ENCODE peak calls at places on chromosomes 12 and 14, in nine cellular contexts. W, L, T, Q, K, Y, D, O and U are unnamed samples.

GRCh38 chr12:27521066-27521465 is 2.9 kb upstream of the PPFIBP1 start:
- DNase-seq in K (no peak), D (no peak), O (peak; percentile 31), Q (no peak), T (peak; percentile 67), W (no peak), Y (peak; percentile 66), L (no peak), U (no peak)

GRCh38 chr12:106106129-106106566 is 32.6 kb downstream of the NUAK1 start:
- DNase-seq in O (peak; percentile 36), Q (no peak), Y (no peak), D (no peak), T (no peak), W (no peak), K (no peak), L (no peak), U (no peak)

GRCh38 chr12:19025582-19025981 is 104.0 kb upstream of the PLEKHA5 start:
- DNase-seq in O (no peak), Q (no peak), Y (no peak), L (no peak), W (no peak), D (no peak), T (no peak), K (peak; percentile 68), U (no peak)

GRCh38 chr12:97267803-97268202 is 194.8 kb upstream of the RMST start:
- DNase-seq in D (no peak), O (no peak), K (no peak), L (no peak), Y (peak; percentile 60), Q (no peak), W (no peak), T (no peak), U (no peak)

GRCh38 chr12:85280138-85280983 is at the start of gene ALX1:
- DNase-seq in Y (peak; percentile 91), O (peak; percentile 75), L (peak; percentile 84), T (peak; percentile 50), D (no peak), W (no peak), Q (peak; percentile 89), K (no peak), U (no peak)

GRCh38 chr12:122891661-122892525 is 4.0 kb downstream of the VPS37B start:
- DNase-seq in O (no peak), L (no peak), Y (peak; percentile 79), D (peak; percentile 48), W (no peak), T (peak; percentile 72), Q (peak; percentile 64), K (peak; percentile 88), U (no peak)

GRCh38 chr14:101369916-101370592 is 191.2 kb upstream of the DIO3 start:
- DNase-seq in K (no peak), D (no peak), L (no peak), W (no peak), O (no peak), Y (no peak), Q (no peak), T (no peak), U (no peak)

GRCh38 chr12:32662665-32663064 is 16.4 kb upstream of the DNM1L start:
- DNase-seq in O (no peak), Q (no peak), K (no peak), L (no peak), T (no peak), D (no peak), Y (no peak), W (no peak), U (no peak)

GRCh38 chr12:75747572-75747995 is 236.2 kb upstream of the KRR1 start:
- DNase-seq in L (no peak), K (peak; percentile 62), W (no peak), Q (no peak), Y (no peak), T (peak; percentile 83), O (no peak), D (no peak), U (no peak)

GRCh38 chr12:51270067-51270846 is at the start of gene SMAGP:
- DNase-seq in L (peak; percentile 89), D (peak; percentile 69), T (peak; percentile 66), O (peak; percentile 81), W (no peak), K (peak; percentile 86), Q (peak; percentile 89), Y (peak; percentile 91), U (peak; percentile 66)

GRCh38 chr12:26830783-26831601 is 2.0 kb downstream of the ITPR2 start:
- DNase-seq in O (no peak), T (no peak), Y (peak; percentile 30), W (no peak), D (no peak), Q (no peak), K (no peak), L (no peak), U (peak; percentile 31)

GRCh38 chr12:132363661-132364347 is 34.4 kb upstream of the GALNT9 start:
- DNase-seq in T (no peak), Y (no peak), Q (no peak), K (no peak), L (no peak), O (no peak), W (no peak), D (no peak), U (no peak)

GRCh38 chr12:70747445-70747844 is 110.2 kb upstream of the PTPRB start:
- DNase-seq in T (no peak), K (no peak), Y (no peak), D (no peak), Q (no peak), L (no peak), W (no peak), O (no peak), U (no peak)

GRCh38 chr12:17110316-17110715 is 504.4 kb upstream of the LMO3 start:
- DNase-seq in Y (no peak), T (no peak), O (no peak), D (no peak), W (no peak), L (no peak), Q (no peak), K (no peak), U (no peak)

GRCh38 chr14:48616941-48617340 is 941.5 kb upstream of the MDGA2 start:
- DNase-seq in Y (no peak), D (no peak), W (no peak), T (no peak), Q (peak; percentile 23), O (no peak), L (no peak), K (no peak), U (no peak)

GRCh38 chr12:95118788-95119179 is 45.4 kb upstream of the NR2C1 start:
- DNase-seq in Y (peak; percentile 33), O (no peak), D (no peak), K (peak; percentile 42), W (no peak), T (no peak), L (no peak), Q (no peak), U (no peak)

DNA sequence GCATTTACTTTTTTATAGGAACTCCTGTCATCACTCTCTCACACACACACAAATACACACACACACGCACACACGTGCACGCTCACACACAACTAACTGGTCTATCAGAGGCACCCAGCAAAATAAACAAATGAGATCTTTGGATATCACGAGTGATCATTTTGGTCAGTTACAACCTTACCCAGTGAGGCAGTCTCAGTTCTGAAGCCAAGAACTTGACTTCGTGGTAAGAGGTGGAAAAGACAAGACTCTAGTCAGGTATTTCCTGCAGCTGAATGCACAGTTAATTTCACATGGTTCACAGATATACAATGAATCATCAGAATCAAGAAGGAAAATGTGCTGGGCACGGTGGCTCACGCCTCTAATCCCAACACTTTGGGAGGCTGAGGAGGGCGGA is 39.4 kb downstream of the ATF7 start:
- DNase-seq in K (no peak), T (no peak), Q (no peak), D (no peak), O (no peak), W (no peak), L (no peak), Y (no peak), U (no peak)
- H4K20me1 ChIP-seq in K (no peaks in the 10 kb centered on the region), T (peaks cover 6% of the 10 kb centered on the region), Q (peaks cover 16% of the 10 kb centered on the region), D (no peaks in the 10 kb centered on the region), O (peaks cover 11% of the 10 kb centered on the region), W (no peaks in the 10 kb centered on the region), L (peaks cover 15% of the 10 kb centered on the region), Y (peaks cover 8% of the 10 kb centered on the region), U (no peaks in the 10 kb centered on the region)

GRCh38 chr14:81153187-81153586 is 67.6 kb downstream of the GTF2A1 start:
- DNase-seq in D (no peak), T (no peak), W (no peak), Q (no peak), O (no peak), Y (no peak), K (no peak), L (no peak), U (no peak)

GRCh38 chr14:81148635-81149034 is 72.1 kb downstream of the GTF2A1 start:
- DNase-seq in K (no peak), O (no peak), T (no peak), L (no peak), D (no peak), W (no peak), Y (no peak), Q (no peak), U (no peak)

GRCh38 chr14:81143793-81144192 is 77.0 kb downstream of the GTF2A1 start:
- DNase-seq in Y (no peak), O (no peak), T (no peak), L (no peak), Q (no peak), K (no peak), D (no peak), W (no peak), U (no peak)

GRCh38 chr14:81144811-81145598 is 75.8 kb downstream of the GTF2A1 start:
- DNase-seq in K (no peak), W (no peak), O (no peak), D (no peak), L (no peak), Q (no peak), T (no peak), Y (no peak), U (no peak)

GRCh38 chr14:81147140-81147897 is 73.4 kb downstream of the GTF2A1 start:
- DNase-seq in W (no peak), Q (no peak), T (no peak), O (no peak), L (no peak), Y (no peak), K (no peak), D (no peak), U (peak; percentile 47)
- TF ChIP-seq EZH2phosphoT487 in W (no peak), Q (no peak), T (no peak), O (no peak), L (no peak), Y (no peak), K (no peak), D (no peak), U (no peak)

GRCh38 chr14:65001758-65002157 is 15.1 kb downstream of the FNTB start:
- DNase-seq in Y (no peak), T (no peak), D (no peak), O (no peak), K (no peak), Q (no peak), W (no peak), L (no peak), U (no peak)
- H4K20me1 ChIP-seq in Y (no peaks in the 10 kb centered on the region), T (no peaks in the 10 kb centered on the region), D (no peaks in the 10 kb centered on the region), O (no peaks in the 10 kb centered on the region), K (no peaks in the 10 kb centered on the region), Q (no peaks in the 10 kb centered on the region), W (no peaks in the 10 kb centered on the region), L (no peaks in the 10 kb centered on the region), U (no peaks in the 10 kb centered on the region)

DNA sequence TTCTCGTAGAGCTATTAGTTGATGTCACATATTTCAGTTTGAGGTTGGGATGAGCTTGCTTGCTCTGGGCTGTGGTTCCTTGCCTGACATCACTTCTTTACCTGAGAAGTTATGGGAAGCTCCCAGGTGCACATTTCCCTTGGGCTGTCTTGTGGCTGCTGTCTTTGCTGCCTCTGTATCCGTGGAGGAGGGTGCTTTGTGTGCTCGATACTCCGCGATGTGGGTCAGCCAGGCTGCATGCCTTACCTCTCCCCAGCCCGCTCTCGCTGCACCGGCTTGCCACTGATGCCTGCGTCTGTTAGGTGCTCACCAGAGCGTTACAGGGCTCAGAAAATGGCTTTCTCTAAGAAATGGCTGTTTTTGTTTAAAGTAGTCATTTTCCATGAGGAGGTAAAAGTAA is 19.6 kb downstream of the PELI2 start:
- DNase-seq in Y (peak; percentile 70), O (no peak), Q (peak; percentile 75), K (no peak), W (no peak), L (no peak), T (no peak), D (no peak), U (no peak)
- TF ChIP-seq EZH2phosphoT487 in Y (no peak), O (no peak), Q (no peak), K (no peak), W (no peak), L (no peak), T (no peak), D (no peak), U (no peak)